ENCODE peak calls at places on chromosomes 5 and 9, in nine cellular contexts. O is neural progenitor cell; K is adrenal gland; T is endothelial cell of umbilical vein; S is CD8-positive, alpha-beta memory T cell; L is CD4-positive, alpha-beta T cell; I is CD4-positive, CD25-positive, alpha-beta regulatory T cell; J is endodermal cell; N is right cardiac atrium. Y is an unnamed sample. For H3K9me3, the result is how much of the 10 kb centered on the place peaks cover.

GRCh38 chr5:17118631-17119030 is 98.8 kb upstream of the BASP1 start:
- DNase-seq in O (no peak), K (peak), T (peak), S (no peak), L (no peak), I (no peak), J (no peak), N (peak), Y (peak)

GRCh38 chr9:83432104-83432627 is 106.0 kb downstream of the FRMD3 start:
- DNase-seq in O (peak), K (peak), T (peak), S (no peak), L (no peak), I (no peak), J (peak), N (peak), Y (peak)

GRCh38 chr5:39014544-39014943 is 59.7 kb downstream of the RICTOR start:
- DNase-seq in O (no peak), K (no peak), T (no peak), S (no peak), L (no peak), I (no peak), J (no peak), N (no peak), Y (no peak)

GRCh38 chr9:123402981-123403509 is 47.0 kb downstream of the CRB2 start:
- DNase-seq in O (peak), K (no peak), T (no peak), S (no peak), L (no peak), I (no peak), J (no peak), N (no peak), Y (no peak)

GRCh38 chr9:24090566-24090965 is 264.5 kb upstream of the ELAVL2 start:
- DNase-seq in O (no peak), K (no peak), T (no peak), S (no peak), L (no peak), I (no peak), J (no peak), N (no peak), Y (no peak)

GRCh38 chr9:34685591-34685990 is 5.5 kb downstream of the CCL19 start:
- DNase-seq in O (no peak), K (no peak), T (no peak), S (no peak), L (no peak), I (no peak), J (no peak), N (no peak), Y (no peak)

GRCh38 chr5:81513982-81514381 is 120.0 kb upstream of the ACOT12 start:
- DNase-seq in O (no peak), K (no peak), T (peak), S (no peak), L (no peak), I (peak), J (no peak), N (no peak), Y (no peak)

GRCh38 chr5:122478741-122479459 is 166.9 kb downstream of the SNCAIP start:
- DNase-seq in O (no peak), K (no peak), T (no peak), S (no peak), L (no peak), I (no peak), J (no peak), N (no peak), Y (no peak)

GRCh38 chr5:134905246-134905996 is 490 bp downstream of the PCBD2 start:
- DNase-seq in O (peak), K (peak), T (peak), S (peak), L (peak), I (peak), J (no peak), N (no peak), Y (no peak)

GRCh38 chr9:133953976-133954709 is 38.0 kb downstream of the VAV2 start:
- DNase-seq in O (no peak), K (no peak), T (no peak), S (peak), L (no peak), I (no peak), J (no peak), N (peak), Y (no peak)

GRCh38 chr5:9898319-9898718 is 268.2 kb upstream of the TAS2R1 start:
- DNase-seq in O (peak), K (peak), T (no peak), S (no peak), L (no peak), I (peak), J (peak), N (no peak), Y (peak)

GRCh38 chr5:135265497-135266300 is 133.3 kb downstream of the MACROH2A1 start:
- DNase-seq in O (no peak), K (no peak), T (no peak), S (no peak), L (no peak), I (no peak), J (no peak), N (peak), Y (no peak)

GRCh38 chr5:111375645-111376044 is 136.7 kb downstream of the STARD4 start:
- DNase-seq in O (no peak), K (no peak), T (no peak), S (no peak), L (no peak), I (no peak), J (no peak), N (no peak), Y (no peak)

GRCh38 chr5:78893959-78894676 is 91.0 kb downstream of the ARSB start:
- DNase-seq in O (no peak), K (no peak), T (no peak), S (no peak), L (no peak), I (no peak), J (no peak), N (no peak), Y (no peak)

GRCh38 chr5:170297589-170298462 is at the start of gene LCP2:
- DNase-seq in O (no peak), K (no peak), T (no peak), S (peak), L (peak), I (peak), J (no peak), N (no peak), Y (no peak)

GRCh38 chr5:154860123-154860522 is 1.7 kb downstream of the CNOT8 start:
- DNase-seq in O (peak), K (peak), T (peak), S (no peak), L (no peak), I (peak), J (peak), N (peak), Y (peak)

GRCh38 chr5:82100303-82101077 is 128.7 kb downstream of the ATG10 start:
- DNase-seq in O (no peak), K (no peak), T (no peak), S (no peak), L (no peak), I (peak), J (peak), N (no peak), Y (no peak)

GRCh38 chr5:38692780-38693507 is 136.5 kb upstream of the LIFR start:
- DNase-seq in O (no peak), K (no peak), T (no peak), S (no peak), L (no peak), I (no peak), J (no peak), N (no peak), Y (no peak)

GRCh38 chr9:3916420-3916819 is 383.4 kb downstream of the GLIS3 start:
- DNase-seq in O (no peak), K (no peak), T (no peak), S (no peak), L (no peak), I (no peak), J (no peak), N (no peak), Y (no peak)

GRCh38 chr5:74400067-74400466 is 240.5 kb downstream of the ENC1 start:
- DNase-seq in O (no peak), K (peak), T (no peak), S (no peak), L (no peak), I (no peak), J (no peak), N (no peak), Y (no peak)

GRCh38 chr9:109248133-109248581 is 72.7 kb downstream of the EPB41L4B start:
- DNase-seq in O (no peak), K (peak), T (no peak), S (no peak), L (no peak), I (no peak), J (no peak), N (no peak), Y (peak)

GRCh38 chr9:131185924-131186323 is 60.5 kb downstream of the NUP214 start:
- DNase-seq in O (no peak), K (no peak), T (no peak), S (no peak), L (no peak), I (no peak), J (no peak), N (no peak), Y (no peak)

GRCh38 chr5:146043722-146044121 is 61.7 kb downstream of the PLAC8L1 start:
- DNase-seq in O (no peak), K (no peak), T (no peak), S (no peak), L (no peak), I (no peak), J (no peak), N (no peak), Y (no peak)

GRCh38 chr5:160021818-160022446 is 13.0 kb downstream of the TTC1 start:
- DNase-seq in O (peak), K (peak), T (peak), S (peak), L (peak), I (peak), J (peak), N (no peak), Y (no peak)

GRCh38 chr5:82174128-82174918 is 103.8 kb downstream of the RPS23 start:
- DNase-seq in O (peak), K (peak), T (peak), S (peak), L (peak), I (peak), J (peak), N (peak), Y (peak)

GRCh38 chr9:89786650-89787049 is 181.8 kb downstream of the GADD45G start:
- DNase-seq in O (no peak), K (no peak), T (peak), S (no peak), L (no peak), I (no peak), J (peak), N (no peak), Y (no peak)

GRCh38 chr5:98954392-98955028 is 25.7 kb upstream of the CHD1 start:
- DNase-seq in O (no peak), K (no peak), T (no peak), S (no peak), L (no peak), I (no peak), J (no peak), N (no peak), Y (no peak)

GRCh38 chr5:10649518-10650410 is 85.9 kb downstream of the ANKRD33B start:
- DNase-seq in O (no peak), K (no peak), T (no peak), S (no peak), L (no peak), I (no peak), J (peak), N (no peak), Y (no peak)

GRCh38 chr5:172939561-172939960 is 19.7 kb upstream of the RPL26L1 start:
- DNase-seq in O (peak), K (peak), T (no peak), S (no peak), L (no peak), I (no peak), J (peak), N (peak), Y (no peak)

GRCh38 chr5:11596185-11596584 is 308.1 kb downstream of the CTNND2 start:
- DNase-seq in O (no peak), K (no peak), T (no peak), S (no peak), L (no peak), I (no peak), J (no peak), N (no peak), Y (no peak)

GRCh38 chr9:29129763-29130162 is 1556.5 kb upstream of the C9orf72 start:
- DNase-seq in O (peak), K (no peak), T (no peak), S (no peak), L (no peak), I (no peak), J (no peak), N (no peak), Y (no peak)
- H3K9me3 ChIP-seq in O (under half), K (under half), T (under half), S (under half), L (under half), I (under half), J (half or more), N (under half), Y (under half)

GRCh38 chr5:178992291-178992895 is 2.7 kb downstream of the GRM6 start:
- DNase-seq in O (peak), K (no peak), T (no peak), S (no peak), L (no peak), I (no peak), J (no peak), N (no peak), Y (no peak)

GRCh38 chr5:178994580-178995340 is at the start of gene GRM6:
- DNase-seq in O (peak), K (no peak), T (no peak), S (no peak), L (no peak), I (no peak), J (peak), N (no peak), Y (no peak)

GRCh38 chr5:178993236-178993765 is 1.8 kb downstream of the GRM6 start:
- DNase-seq in O (no peak), K (no peak), T (no peak), S (no peak), L (no peak), I (no peak), J (no peak), N (no peak), Y (no peak)

GRCh38 chr5:178995341-178995690 is 196 bp upstream of the GRM6 start:
- DNase-seq in O (no peak), K (no peak), T (no peak), S (no peak), L (no peak), I (no peak), J (no peak), N (no peak), Y (no peak)

GRCh38 chr5:178993955-178994579 is 1.1 kb downstream of the GRM6 start:
- DNase-seq in O (no peak), K (no peak), T (no peak), S (no peak), L (no peak), I (no peak), J (no peak), N (no peak), Y (no peak)
- H3K9me3 ChIP-seq in O (under half), K (under half), T (under half), S (under half), L (under half), I (under half), J (under half), N (under half), Y (under half)

GRCh38 chr9:97721396-97721795 is 24.3 kb upstream of the XPA start:
- DNase-seq in O (no peak), K (no peak), T (no peak), S (no peak), L (no peak), I (no peak), J (no peak), N (no peak), Y (no peak)

GRCh38 chr9:97722331-97722730 is 25.2 kb upstream of the XPA start:
- DNase-seq in O (no peak), K (no peak), T (no peak), S (no peak), L (no peak), I (no peak), J (no peak), N (no peak), Y (no peak)

GRCh38 chr9:97723819-97724218 is 26.7 kb upstream of the XPA start:
- DNase-seq in O (no peak), K (no peak), T (no peak), S (no peak), L (no peak), I (no peak), J (no peak), N (no peak), Y (no peak)

GRCh38 chr9:97714435-97714834 is 17.3 kb upstream of the XPA start:
- DNase-seq in O (no peak), K (no peak), T (no peak), S (no peak), L (no peak), I (no peak), J (no peak), N (no peak), Y (no peak)

DNA sequence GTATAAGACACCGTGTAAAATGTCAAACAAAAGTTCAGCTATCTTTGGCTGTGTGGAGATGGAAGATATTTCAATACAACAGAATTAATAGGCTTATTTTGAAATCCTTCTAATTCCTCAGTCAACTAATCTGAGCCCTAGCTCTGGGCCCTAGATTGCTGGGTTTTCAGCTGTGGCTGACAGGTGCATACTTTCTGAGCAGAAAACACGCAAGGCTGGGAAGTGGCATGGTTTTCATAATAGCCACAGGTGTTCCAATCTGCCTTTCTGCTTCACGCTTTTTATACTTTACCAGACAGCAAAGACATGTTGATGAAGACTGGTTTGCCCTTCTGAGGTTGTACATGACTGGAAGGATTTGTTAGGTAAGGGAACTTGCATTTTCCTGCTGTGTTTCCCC is 20.7 kb upstream of the XPA start:
- DNase-seq in O (no peak), K (no peak), T (no peak), S (no peak), L (no peak), I (no peak), J (no peak), N (no peak), Y (no peak)
- H3K9me3 ChIP-seq in O (under half), K (under half), T (under half), S (under half), L (under half), I (under half), J (under half), N (under half), Y (under half)

GRCh38 chr9:40928803-40929487 is 199.5 kb downstream of the FOXD4L6 start:
- DNase-seq in O (no peak), K (no peak), T (no peak), S (no peak), L (no peak), I (no peak), J (peak), N (no peak), Y (no peak)
- H3K9me3 ChIP-seq in O (under half), K (under half), T (under half), S (under half), L (half or more), I (under half), J (half or more), N (under half), Y (under half)

DNA sequence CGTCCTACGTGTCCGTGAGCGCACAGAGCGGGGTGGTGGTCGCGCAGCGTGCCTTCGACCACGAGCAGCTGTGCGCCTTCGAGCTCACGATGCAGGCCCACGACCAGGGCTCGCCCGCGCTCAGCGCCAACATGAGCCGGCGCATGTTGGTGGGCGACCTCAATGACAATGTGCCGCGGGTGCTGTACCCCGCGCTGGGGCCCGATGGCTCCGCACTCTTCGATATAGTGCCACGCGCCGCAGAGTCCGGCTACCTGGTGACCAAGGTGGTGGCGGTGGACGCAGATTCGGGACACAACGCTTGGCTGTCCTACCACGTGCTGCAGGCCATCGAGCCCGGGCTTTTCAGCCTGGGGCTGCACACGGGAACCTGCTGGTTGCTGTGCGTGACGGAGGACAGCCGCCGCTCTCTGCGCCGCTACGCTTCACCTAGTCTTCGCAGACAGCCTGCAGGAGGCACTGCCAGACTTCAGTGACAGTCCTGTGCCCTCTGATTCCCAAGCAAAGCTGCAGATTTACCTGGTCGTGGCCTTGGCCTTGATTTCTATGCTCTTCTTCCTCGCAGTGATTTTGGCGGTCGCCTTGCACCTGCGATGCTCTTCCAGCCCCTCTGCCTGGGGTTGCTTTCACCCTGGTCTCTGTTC is 2.4 kb upstream of the PCDHGA12 start:
- DNase-seq in O (no peak), K (no peak), T (no peak), S (no peak), L (no peak), I (no peak), J (no peak), N (no peak), Y (no peak)
- H3K9me3 ChIP-seq in O (half or more), K (half or more), T (under half), S (under half), L (under half), I (under half), J (half or more), N (under half), Y (under half)

Y was measured in right lobe of liver.